ENCODE peak calls at places on chromosomes 2 and 18, in ten cellular contexts. P is activated CD4-positive, alpha-beta memory T cell treated with anti-CD3 and anti-CD28 coated beads, Interleukin-2, amount 10 ng/mL, durations not matched to agents 7 days and 5 days; A is GM03348; E is GM13976; O is NCI-H345; X is effector CD4-positive, alpha-beta T cell; C is activated CD4-positive, CD25-positive, alpha-beta regulatory T cell; Q is stimulated activated CD4-positive, alpha-beta T cell treated with anti-CD3 and anti-CD28 coated beads, Interleukin-1b, Interleukin-23, amount 100 ng/mL, for 24 hours; K is neural crest cell; W is RPMI8226. I is an unnamed sample.

GRCh38 chr2:237581751-237582746 is 8.5 kb downstream of the RAB17 start:
- DNase-seq in P (peak), X (no peak), C (no peak), A (peak), W (peak), O (peak), K (peak), E (peak), Q (no peak), I (peak)

GRCh38 chr2:47309472-47309951 is 93.4 kb upstream of the MSH2 start:
- DNase-seq in C (no peak), W (peak), Q (no peak), E (no peak), K (no peak), P (no peak), A (no peak), X (no peak), O (no peak), I (no peak)

GRCh38 chr18:24049142-24049541 is 34.6 kb downstream of the TTC39C start:
- DNase-seq in O (no peak), Q (no peak), P (no peak), K (no peak), A (no peak), E (no peak), W (no peak), X (no peak), C (no peak), I (no peak)

GRCh38 chr2:15939854-15940660 is at the start of gene MYCN:
- DNase-seq in X (no peak), P (peak), A (no peak), Q (peak), E (peak), W (peak), C (no peak), O (peak), K (peak), I (no peak)

GRCh38 chr2:39646267-39646666 is 19.4 kb upstream of the TMEM178A start:
- DNase-seq in K (no peak), Q (no peak), P (no peak), W (no peak), A (no peak), C (no peak), E (no peak), O (no peak), X (no peak), I (no peak)

GRCh38 chr2:88933980-88934379 is 242.5 kb downstream of the RPIA start:
- DNase-seq in Q (no peak), X (no peak), K (no peak), E (no peak), C (no peak), A (no peak), P (no peak), W (no peak), O (no peak), I (no peak)

GRCh38 chr2:86035883-86036789 is 69.5 kb downstream of the POLR1A start:
- DNase-seq in W (peak), A (peak), C (no peak), K (peak), X (peak), O (peak), P (peak), Q (no peak), E (peak), I (peak)

GRCh38 chr2:228927028-228928010 is 343.8 kb downstream of the PID1 start:
- DNase-seq in X (no peak), K (no peak), Q (no peak), O (peak), C (no peak), W (no peak), A (no peak), E (no peak), P (no peak), I (no peak)